ENCODE peak calls at places on chromosomes 1 and 21, in six cellular contexts. C is GM13976; M is AG10803; L is stimulated activated naive B cell treated with anti-CD40 and anti-IgM and Interleukin-4, amounts not matched to agents 10 μg/mL and 1 μg/mL and 100 μg/mL, for 72 hours; I is cerebellar nuclear complex; F is NCI-H526. G is an unnamed sample.

GRCh38 chr1:206864939-206865671 is at the start of gene IL20:
- DNase-seq in C (peak; percentile 62), M (peak; percentile 85), L (peak; percentile 68), I (no peak), F (peak; percentile 33), G (peak; percentile 34)

GRCh38 chr21:36887983-36888382 is 78.5 kb downstream of the HLCS start:
- DNase-seq in C (no peak), M (no peak), L (no peak), I (no peak), F (no peak), G (no peak)

GRCh38 chr21:43624343-43624742 is 34.9 kb downstream of the HSF2BP start:
- DNase-seq in C (peak; percentile 2), M (no peak), L (no peak), I (no peak), F (no peak), G (no peak)

GRCh38 chr1:2240251-2241156 is 12.4 kb downstream of the SKI start:
- DNase-seq in C (no peak), M (peak; percentile 65), L (no peak), I (peak; percentile 42), F (no peak), G (no peak)

GRCh38 chr1:82775402-82776000 is 974.8 kb downstream of the ADGRL2 start:
- DNase-seq in C (no peak), M (peak; percentile 9), L (no peak), I (no peak), F (no peak), G (peak; percentile 1)

GRCh38 chr1:35448344-35448801 is 108.8 kb downstream of the KIAA0319L start:
- DNase-seq in C (no peak), M (peak; percentile 96), L (no peak), I (no peak), F (no peak), G (no peak)

GRCh38 chr21:45836694-45837670 is 144.6 kb upstream of the COL6A1 start:
- DNase-seq in C (no peak), M (no peak), L (no peak), I (no peak), F (no peak), G (no peak)

GRCh38 chr1:64111787-64112186 is 91.6 kb upstream of the UBE2U start:
- DNase-seq in C (no peak), M (no peak), L (no peak), I (no peak), F (no peak), G (no peak)

GRCh38 chr1:106435269-106435668 is 621.2 kb upstream of the PRMT6 start:
- DNase-seq in C (no peak), M (no peak), L (no peak), I (no peak), F (no peak), G (no peak)

GRCh38 chr1:6105218-6105679 is 59.6 kb downstream of the KCNAB2 start:
- DNase-seq in C (no peak), M (no peak), L (no peak), I (no peak), F (no peak), G (no peak)

GRCh38 chr1:108877324-108877812 is 583 bp downstream of the GPSM2 start:
- DNase-seq in C (no peak), M (peak; percentile 37), L (no peak), I (peak; percentile 41), F (no peak), G (no peak)

G was measured in DMS 273 treated with DMSO at 0.1 percent for 48 hours.